ENCODE peak calls at places on chromosomes 2 and 18, in five cellular contexts. One of them, this sample, is unnamed.
A peak's percentile ranks its signal among the peaks of the same experiment; 100 is the strongest.

GRCh38 chr2:181258761-181259160 is 198.4 kb upstream of the ITGA4 start:
- DNase-seq in transverse colon: no peak
- DNase-seq in fibroblast of mammary gland: peak; percentile 68
- DNase-seq in upper lobe of right lung: no peak
- DNase-seq in AG09309: peak; percentile 82
- DNase-seq in this sample: peak; percentile 15

GRCh38 chr2:182548031-182548950 is 121.5 kb upstream of the PDE1A start:
- DNase-seq in fibroblast of mammary gland: peak; percentile 35
- DNase-seq in AG09309: no peak
- DNase-seq in transverse colon: no peak
- DNase-seq in upper lobe of right lung: no peak
- DNase-seq in this sample: no peak

GRCh38 chr2:182716665-182716990 is 571 bp downstream of the DNAJC10 start:
- DNase-seq in fibroblast of mammary gland: no peak
- DNase-seq in upper lobe of right lung: peak; percentile 71
- DNase-seq in transverse colon: peak; percentile 33
- DNase-seq in AG09309: no peak
- DNase-seq in this sample: no peak

GRCh38 chr2:9364791-9365497 is 58.4 kb downstream of the ITGB1BP1 start:
- DNase-seq in AG09309: no peak
- DNase-seq in transverse colon: no peak
- DNase-seq in upper lobe of right lung: no peak
- DNase-seq in fibroblast of mammary gland: no peak
- DNase-seq in this sample: no peak

GRCh38 chr2:65031341-65032015 is 24.7 kb upstream of the CEP68 start:
- DNase-seq in upper lobe of right lung: no peak
- DNase-seq in AG09309: no peak
- DNase-seq in transverse colon: peak; percentile 78
- DNase-seq in fibroblast of mammary gland: no peak
- DNase-seq in this sample: no peak

GRCh38 chr2:156999657-157000056 is 257.8 kb upstream of the GALNT5 start:
- DNase-seq in AG09309: no peak
- DNase-seq in upper lobe of right lung: no peak
- DNase-seq in fibroblast of mammary gland: no peak
- DNase-seq in transverse colon: no peak
- DNase-seq in this sample: no peak

GRCh38 chr2:230473378-230473777 is 57.4 kb downstream of the SP100 start:
- DNase-seq in upper lobe of right lung: no peak
- DNase-seq in transverse colon: no peak
- DNase-seq in AG09309: no peak
- DNase-seq in fibroblast of mammary gland: no peak
- DNase-seq in this sample: no peak

GRCh38 chr18:48929951-48930713 is 20.6 kb downstream of the SMAD7 start:
- DNase-seq in fibroblast of mammary gland: peak; percentile 50
- DNase-seq in AG09309: peak; percentile 83
- DNase-seq in upper lobe of right lung: peak; percentile 79
- DNase-seq in transverse colon: peak; percentile 88
- DNase-seq in this sample: no peak

GRCh38 chr18:75478996-75479870 is 51.7 kb upstream of the SMIM21 start:
- DNase-seq in AG09309: no peak
- DNase-seq in upper lobe of right lung: no peak
- DNase-seq in transverse colon: no peak
- DNase-seq in fibroblast of mammary gland: peak; percentile 73
- DNase-seq in this sample: no peak

GRCh38 chr2:40401896-40402295 is 50.0 kb downstream of the SLC8A1 start:
- DNase-seq in AG09309: peak; percentile 50
- DNase-seq in fibroblast of mammary gland: peak; percentile 95
- DNase-seq in upper lobe of right lung: no peak
- DNase-seq in transverse colon: no peak
- DNase-seq in this sample: peak; percentile 49

GRCh38 chr2:100381240-100381639 is 36.2 kb downstream of the CHST10 start:
- DNase-seq in transverse colon: peak; percentile 73
- DNase-seq in upper lobe of right lung: peak; percentile 70
- DNase-seq in fibroblast of mammary gland: peak; percentile 79
- DNase-seq in AG09309: peak; percentile 20
- DNase-seq in this sample: peak; percentile 48

GRCh38 chr2:241230435-241230834 is 42.0 kb downstream of the ANO7 start:
- DNase-seq in transverse colon: no peak
- DNase-seq in AG09309: no peak
- DNase-seq in upper lobe of right lung: peak; percentile 55
- DNase-seq in fibroblast of mammary gland: no peak
- DNase-seq in this sample: no peak

GRCh38 chr2:75513616-75514170 is 47.0 kb downstream of the EVA1A start:
- DNase-seq in upper lobe of right lung: no peak
- DNase-seq in fibroblast of mammary gland: no peak
- DNase-seq in AG09309: peak; percentile 52
- DNase-seq in transverse colon: no peak
- DNase-seq in this sample: no peak

GRCh38 chr2:239319261-239319661 is 81.6 kb downstream of the HDAC4 start:
- DNase-seq in transverse colon: peak; percentile 54
- DNase-seq in fibroblast of mammary gland: peak; percentile 50
- DNase-seq in AG09309: no peak
- DNase-seq in upper lobe of right lung: no peak
- DNase-seq in this sample: no peak

GRCh38 chr2:239318091-239318725 is 82.6 kb downstream of the HDAC4 start:
- DNase-seq in AG09309: no peak
- DNase-seq in transverse colon: no peak
- DNase-seq in fibroblast of mammary gland: no peak
- DNase-seq in upper lobe of right lung: no peak
- DNase-seq in this sample: no peak

GRCh38 chr2:239321596-239322413 is 79.0 kb downstream of the HDAC4 start:
- DNase-seq in fibroblast of mammary gland: no peak
- DNase-seq in AG09309: no peak
- DNase-seq in transverse colon: no peak
- DNase-seq in upper lobe of right lung: no peak
- DNase-seq in this sample: no peak

GRCh38 chr2:239316562-239317465 is 84.0 kb downstream of the HDAC4 start:
- DNase-seq in transverse colon: no peak
- DNase-seq in upper lobe of right lung: no peak
- DNase-seq in fibroblast of mammary gland: peak; percentile 71
- DNase-seq in AG09309: no peak
- DNase-seq in this sample: no peak

GRCh38 chr2:239318790-239319189 is 82.0 kb downstream of the HDAC4 start:
- DNase-seq in fibroblast of mammary gland: peak; percentile 40
- DNase-seq in AG09309: no peak
- DNase-seq in transverse colon: no peak
- DNase-seq in upper lobe of right lung: no peak
- DNase-seq in this sample: no peak
- H3K4me3 ChIP-seq in fibroblast of mammary gland: peak overlapping the region; percentile 13
- H3K4me3 ChIP-seq in AG09309: peak overlapping the region; percentile 36
- H3K4me3 ChIP-seq in transverse colon: peak overlapping the region; percentile 19
- H3K4me3 ChIP-seq in upper lobe of right lung: peak overlapping the region; percentile 31
- H3K4me3 ChIP-seq in this sample: no peak overlapping the region

GRCh38 chr2:109086743-109087020 is 42.3 kb upstream of the SH3RF3 start:
- DNase-seq in upper lobe of right lung: no peak
- DNase-seq in transverse colon: no peak
- DNase-seq in fibroblast of mammary gland: no peak
- DNase-seq in AG09309: no peak
- DNase-seq in this sample: no peak

GRCh38 chr2:109081374-109081773 is 47.6 kb upstream of the SH3RF3 start:
- DNase-seq in upper lobe of right lung: no peak
- DNase-seq in fibroblast of mammary gland: no peak
- DNase-seq in transverse colon: no peak
- DNase-seq in AG09309: no peak
- DNase-seq in this sample: no peak

GRCh38 chr2:109084341-109084740 is 44.7 kb upstream of the SH3RF3 start:
- DNase-seq in fibroblast of mammary gland: no peak
- DNase-seq in transverse colon: no peak
- DNase-seq in upper lobe of right lung: no peak
- DNase-seq in AG09309: no peak
- DNase-seq in this sample: no peak

GRCh38 chr2:109085912-109086742 is 42.9 kb upstream of the SH3RF3 start:
- DNase-seq in AG09309: no peak
- DNase-seq in transverse colon: no peak
- DNase-seq in upper lobe of right lung: no peak
- DNase-seq in fibroblast of mammary gland: no peak
- DNase-seq in this sample: no peak

GRCh38 chr2:109083771-109084170 is 45.2 kb upstream of the SH3RF3 start:
- DNase-seq in AG09309: no peak
- DNase-seq in fibroblast of mammary gland: no peak
- DNase-seq in upper lobe of right lung: no peak
- DNase-seq in transverse colon: no peak
- DNase-seq in this sample: no peak
- H3K4me3 ChIP-seq in AG09309: no peak overlapping the region
- H3K4me3 ChIP-seq in fibroblast of mammary gland: no peak overlapping the region
- H3K4me3 ChIP-seq in upper lobe of right lung: no peak overlapping the region
- H3K4me3 ChIP-seq in transverse colon: no peak overlapping the region
- H3K4me3 ChIP-seq in this sample: no peak overlapping the region

GRCh38 chr2:142179686-142180085 is 48.9 kb upstream of the LRP1B start:
- DNase-seq in upper lobe of right lung: no peak
- DNase-seq in AG09309: no peak
- DNase-seq in transverse colon: no peak
- DNase-seq in fibroblast of mammary gland: no peak
- DNase-seq in this sample: no peak
- H3K4me3 ChIP-seq in upper lobe of right lung: no peak overlapping the region
- H3K4me3 ChIP-seq in AG09309: no peak overlapping the region
- H3K4me3 ChIP-seq in transverse colon: no peak overlapping the region
- H3K4me3 ChIP-seq in fibroblast of mammary gland: no peak overlapping the region
- H3K4me3 ChIP-seq in this sample: no peak overlapping the region

DNA sequence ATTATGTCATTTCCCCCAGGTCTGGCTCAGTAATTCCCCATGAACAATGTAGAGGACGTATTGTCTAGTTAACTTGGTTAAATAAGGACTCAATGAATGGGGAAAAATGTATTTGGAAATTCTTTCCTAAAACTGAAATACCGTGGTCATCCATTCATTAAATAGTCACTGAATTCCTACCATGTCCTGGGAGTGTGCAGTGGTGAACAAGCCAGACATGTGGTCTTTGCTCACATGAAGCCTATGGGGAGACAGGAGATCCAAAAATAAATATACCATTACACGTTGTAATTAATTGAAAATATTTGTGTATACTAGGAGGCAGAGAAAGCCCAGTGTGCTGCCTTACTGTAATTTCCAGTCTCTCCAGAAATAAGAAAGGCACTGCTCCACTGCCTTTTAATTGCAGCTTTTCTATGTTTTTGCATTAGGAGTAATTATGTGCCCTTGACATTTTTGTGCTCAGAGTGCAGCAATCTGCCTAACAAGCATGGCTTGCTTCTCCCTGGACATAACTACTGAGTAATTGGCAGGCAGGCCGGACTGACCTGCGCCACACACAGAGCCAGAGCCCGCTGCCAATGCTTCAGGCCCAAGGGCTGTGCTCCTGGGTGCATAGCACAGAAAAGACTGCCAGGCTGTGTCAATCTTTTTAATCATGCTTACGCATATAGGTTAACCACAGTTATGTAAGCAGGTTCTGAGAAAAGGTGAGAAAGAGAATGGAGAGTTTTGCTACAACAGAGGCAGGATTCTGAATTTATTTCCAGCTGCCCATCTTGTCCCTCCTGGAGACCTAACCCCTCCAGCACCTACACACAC is 22.2 kb upstream of the TTC39C start:
- DNase-seq in AG09309: no peak
- DNase-seq in transverse colon: no peak
- DNase-seq in upper lobe of right lung: no peak
- DNase-seq in fibroblast of mammary gland: no peak
- DNase-seq in this sample: no peak
- H3K4me3 ChIP-seq in AG09309: no peak overlapping the region
- H3K4me3 ChIP-seq in transverse colon: no peak overlapping the region
- H3K4me3 ChIP-seq in upper lobe of right lung: no peak overlapping the region
- H3K4me3 ChIP-seq in fibroblast of mammary gland: no peak overlapping the region
- H3K4me3 ChIP-seq in this sample: no peak overlapping the region

GRCh38 chr2:45342-46130 is 769 bp downstream of the FAM110C start:
- DNase-seq in transverse colon: peak; percentile 42
- DNase-seq in AG09309: no peak
- DNase-seq in fibroblast of mammary gland: no peak
- DNase-seq in upper lobe of right lung: peak; percentile 67
- DNase-seq in this sample: no peak
- H3K4me3 ChIP-seq in transverse colon: peak overlapping the region; percentile 61
- H3K4me3 ChIP-seq in AG09309: no peak overlapping the region
- H3K4me3 ChIP-seq in fibroblast of mammary gland: no peak overlapping the region
- H3K4me3 ChIP-seq in upper lobe of right lung: peak overlapping the region; percentile 63
- H3K4me3 ChIP-seq in this sample: no peak overlapping the region

GRCh38 chr2:189782221-189782671 is 1.9 kb downstream of the ORMDL1 start:
- DNase-seq in transverse colon: no peak
- DNase-seq in upper lobe of right lung: no peak
- DNase-seq in AG09309: peak; percentile 33
- DNase-seq in fibroblast of mammary gland: peak; percentile 43
- DNase-seq in this sample: no peak
- H3K4me3 ChIP-seq in transverse colon: no peak overlapping the region
- H3K4me3 ChIP-seq in upper lobe of right lung: peak overlapping the region; percentile 62
- H3K4me3 ChIP-seq in AG09309: peak overlapping the region; percentile 6
- H3K4me3 ChIP-seq in fibroblast of mammary gland: peak overlapping the region; percentile 90
- H3K4me3 ChIP-seq in this sample: peak overlapping the region; percentile 65

This sample was measured in AG04450.